ENCODE peak calls at places on chromosomes 1 and 21, in six cellular contexts. X, V, Q, S, P and O are unnamed samples.
A peak's percentile ranks its signal among the peaks of the same experiment; 100 is the strongest.

GRCh38 chr1:58968360-58968952 is 184.6 kb upstream of the JUN start:
- DNase-seq in X (no peak), P (no peak), Q (peak; percentile 29), S (no peak), V (peak; percentile 76), O (peak; percentile 56)

GRCh38 chr1:33281554-33282303 is 25.4 kb downstream of the ZNF362 start:
- DNase-seq in X (no peak), V (no peak), Q (no peak), S (no peak), P (no peak), O (no peak)

GRCh38 chr1:154151311-154151710 is 3.6 kb downstream of the NUP210L start:
- DNase-seq in S (no peak), P (no peak), V (peak; percentile 37), X (no peak), Q (no peak), O (no peak)

GRCh38 chr21:26710155-26710554 is 135.1 kb downstream of the ADAMTS1 start:
- DNase-seq in V (no peak), P (no peak), Q (no peak), X (no peak), S (no peak), O (no peak)

GRCh38 chr1:215860833-215861232 is 293.7 kb downstream of the KCTD3 start:
- DNase-seq in V (no peak), P (no peak), S (no peak), X (no peak), Q (no peak), O (no peak)

GRCh38 chr1:156394835-156395461 is 25.9 kb downstream of the RHBG start:
- DNase-seq in X (no peak), V (no peak), P (no peak), S (no peak), Q (no peak), O (no peak)

GRCh38 chr1:214018605-214019268 is 31.0 kb downstream of the PROX1 start:
- DNase-seq in P (no peak), X (no peak), S (no peak), V (no peak), Q (peak; percentile 15), O (no peak)

GRCh38 chr21:42088148-42088547 is 17.0 kb downstream of the UMODL1 start:
- DNase-seq in Q (no peak), X (no peak), P (no peak), V (no peak), S (no peak), O (no peak)

GRCh38 chr1:36857761-36858160 is 176.6 kb downstream of the GRIK3 start:
- DNase-seq in V (no peak), Q (no peak), X (no peak), S (no peak), P (no peak), O (peak; percentile 18)